ENCODE peak calls at places on chromosome 9, in four cellular contexts. H, K, W and Z are unnamed samples.

GRCh38 chr9:12699529-12699928 is 6.3 kb downstream of the TYRP1 start:
- DNase-seq in H (no peak), K (no peak), W (no peak), Z (no peak)

GRCh38 chr9:110890416-110890815 is 147.9 kb downstream of the LPAR1 start:
- DNase-seq in H (no peak), K (no peak), W (no peak), Z (no peak)

GRCh38 chr9:110526426-110526825 is 53.1 kb downstream of the SVEP1 start:
- DNase-seq in H (no peak), K (no peak), W (no peak), Z (no peak)

GRCh38 chr9:129490583-129491485 is 130.1 kb downstream of the C9orf50 start:
- DNase-seq in H (no peak), K (no peak), W (no peak), Z (no peak)

GRCh38 chr9:87149794-87150193 is 202.5 kb upstream of the GAS1 start:
- DNase-seq in H (no peak), K (no peak), W (no peak), Z (no peak)

GRCh38 chr9:104970588-104970987 is 42.6 kb upstream of the ABCA1 start:
- DNase-seq in H (no peak), K (no peak), W (no peak), Z (no peak)

GRCh38 chr9:2560175-2560574 is 61.4 kb upstream of the VLDLR start:
- DNase-seq in H (no peak), K (no peak), W (no peak), Z (no peak)

GRCh38 chr9:87816041-87816440 is 66.6 kb upstream of the SPATA31E1 start:
- DNase-seq in H (no peak), K (no peak), W (no peak), Z (no peak)